ENCODE peak calls at places on chromosome 3, in four cellular contexts. K is Calu3, Q is NCI-H1092, X is T-helper 1 cell. H is an unnamed sample.

GRCh38 chr3:194326192-194327029 is 24.7 kb downstream of the CPN2 start:
- DNase-seq in K (no peak), Q (no peak), X (no peak), H (peak; percentile 17)

GRCh38 chr3:32392530-32393302 is 1.1 kb downstream of the CMTM7 start:
- DNase-seq in Q (no peak), K (no peak), X (peak; percentile 8), H (no peak)

GRCh38 chr3:58586776-58587192 is 9.6 kb upstream of the FAM107A start:
- DNase-seq in Q (no peak), X (no peak), K (no peak), H (no peak)

GRCh38 chr3:16130066-16130465 is 44.4 kb upstream of the GALNT15 start:
- DNase-seq in X (no peak), K (no peak), Q (no peak), H (no peak)

GRCh38 chr3:131535596-131535995 is 32.8 kb upstream of the MRPL3 start:
- DNase-seq in K (no peak), Q (no peak), X (no peak), H (no peak)

GRCh38 chr3:142888484-142889262 is at the start of gene PCOLCE2:
- DNase-seq in Q (no peak), X (no peak), K (peak; percentile 62), H (peak; percentile 15)

GRCh38 chr3:170301404-170301803 is 56.1 kb upstream of the SKIL start:
- DNase-seq in K (no peak), Q (no peak), X (no peak), H (no peak)

GRCh38 chr3:121974601-121975111 is 47.4 kb downstream of the ILDR1 start:
- DNase-seq in Q (no peak), X (no peak), K (no peak), H (no peak)

GRCh38 chr3:149145926-149146325 is 16.5 kb downstream of the HPS3 start:
- DNase-seq in Q (no peak), X (no peak), K (no peak), H (no peak)

GRCh38 chr3:50481992-50482391 is 21.4 kb downstream of the CACNA2D2 start:
- DNase-seq in Q (no peak), K (no peak), X (no peak), H (no peak)

GRCh38 chr3:184727357-184728060 is 15.6 kb upstream of the MAGEF1 start:
- DNase-seq in K (peak; percentile 70), Q (peak; percentile 48), X (peak; percentile 11), H (peak; percentile 74)

GRCh38 chr3:2948882-2949281 is 161.3 kb downstream of the IL5RA start:
- DNase-seq in X (no peak), Q (no peak), K (no peak), H (no peak)

GRCh38 chr3:49378249-49378899 is 20.2 kb upstream of the GPX1 start:
- DNase-seq in X (no peak), K (no peak), Q (no peak), H (no peak)

GRCh38 chr3:71168961-71169411 is 414.5 kb downstream of the FOXP1 start:
- DNase-seq in X (no peak), Q (no peak), K (no peak), H (no peak)

GRCh38 chr3:94303897-94304296 is 241.0 kb downstream of the NSUN3 start:
- DNase-seq in K (no peak), Q (no peak), X (no peak), H (no peak)

GRCh38 chr3:130692455-130692854 is 54.2 kb downstream of the PIK3R4 start:
- DNase-seq in X (no peak), K (peak; percentile 45), Q (no peak), H (no peak)

GRCh38 chr3:148006508-148006907 is 597.3 kb downstream of the ZIC1 start:
- DNase-seq in X (no peak), K (no peak), Q (no peak), H (no peak)

GRCh38 chr3:15982667-15983145 is 184.9 kb upstream of the ANKRD28 start:
- DNase-seq in X (no peak), K (no peak), Q (no peak), H (no peak)

GRCh38 chr3:159892171-159892791 is 96.4 kb upstream of the IL12A start:
- DNase-seq in Q (no peak), K (no peak), X (no peak), H (no peak)

GRCh38 chr3:189863031-189863430 is 231.8 kb downstream of the TP63 start:
- DNase-seq in Q (no peak), X (no peak), K (no peak), H (no peak)

GRCh38 chr3:154220462-154220861 is 99.3 kb downstream of the ARHGEF26 start:
- DNase-seq in X (no peak), Q (no peak), K (no peak), H (no peak)

GRCh38 chr3:152524198-152525140 is 255.7 kb downstream of the MBNL1 start:
- DNase-seq in K (peak; percentile 57), X (no peak), Q (peak; percentile 26), H (peak; percentile 60)

GRCh38 chr3:147940400-147940799 is 531.2 kb downstream of the ZIC1 start:
- DNase-seq in X (no peak), Q (no peak), K (no peak), H (no peak)

GRCh38 chr3:122679467-122680291 is 960 bp upstream of the PARP14 start:
- DNase-seq in Q (no peak), K (peak; percentile 7), X (no peak), H (peak; percentile 63)

GRCh38 chr3:193734737-193735366 is 141.8 kb downstream of the OPA1 start:
- DNase-seq in K (no peak), Q (no peak), X (no peak), H (no peak)

GRCh38 chr3:107271787-107272387 is 105.4 kb upstream of the CCDC54 start:
- DNase-seq in Q (no peak), X (no peak), K (no peak), H (peak; percentile 50)

GRCh38 chr3:14375192-14375591 is 27.2 kb upstream of the SLC6A6 start:
- DNase-seq in Q (no peak), K (no peak), X (no peak), H (no peak)

GRCh38 chr3:42701371-42702065 is 1.1 kb downstream of the HHATL start:
- DNase-seq in K (peak; percentile 63), Q (no peak), X (peak; percentile 42), H (peak; percentile 20)

GRCh38 chr3:76900571-76900970 is 139.3 kb upstream of the ROBO2 start:
- DNase-seq in X (no peak), K (no peak), Q (no peak), H (no peak)

GRCh38 chr3:6971933-6972332 is 111.0 kb downstream of the GRM7 start:
- DNase-seq in Q (no peak), X (no peak), K (no peak), H (no peak)

GRCh38 chr3:139355937-139356336 is 12.1 kb downstream of the MRPS22 start:
- DNase-seq in X (no peak), K (no peak), Q (no peak), H (no peak)

GRCh38 chr3:142947799-142948575 is 15.5 kb downstream of the PAQR9 start:
- DNase-seq in Q (no peak), K (no peak), X (no peak), H (no peak)

GRCh38 chr3:119376758-119377157 is 82.6 kb downstream of the ARHGAP31 start:
- DNase-seq in Q (no peak), X (no peak), K (no peak), H (no peak)

GRCh38 chr3:11331101-11331500 is 58.9 kb downstream of the ATG7 start:
- DNase-seq in Q (no peak), K (no peak), X (no peak), H (no peak)

GRCh38 chr3:108037770-108038169 is 53.1 kb downstream of the CD47 start:
- DNase-seq in K (no peak), X (no peak), Q (no peak), H (no peak)

GRCh38 chr3:126548556-126549466 is 9.9 kb downstream of the C3orf22 start:
- DNase-seq in X (no peak), K (no peak), Q (no peak), H (no peak)

H was measured in small intestine.